ENCODE peak calls at places on chromosomes 12 and 14, in six cellular contexts. K, V, M, I, T and J are unnamed samples.

GRCh38 chr12:101925352-101925751 is 48.0 kb downstream of the DRAM1 start:
- DNase-seq in M (no peak), V (peak), I (peak), T (peak), K (peak), J (peak)

GRCh38 chr14:100438678-100439592 is 115.8 kb downstream of the SLC25A47 start:
- DNase-seq in M (peak), T (peak), K (peak), V (peak), I (no peak), J (no peak)

GRCh38 chr12:16454481-16454880 is 107.0 kb downstream of the MGST1 start:
- DNase-seq in T (peak), M (no peak), V (no peak), K (no peak), I (no peak), J (no peak)

GRCh38 chr14:22428681-22429315 is 160.2 kb downstream of the DAD1 start:
- DNase-seq in V (no peak), M (no peak), K (no peak), I (no peak), T (peak), J (no peak)

GRCh38 chr14:91145396-91146160 is 31.7 kb downstream of the DGLUCY start:
- DNase-seq in I (no peak), M (no peak), V (no peak), K (no peak), T (no peak), J (no peak)

GRCh38 chr12:68007466-68007865 is 18.2 kb downstream of the IFNG-AS1 start:
- DNase-seq in K (peak), I (no peak), T (peak), M (no peak), V (no peak), J (no peak)

GRCh38 chr12:80412343-80412953 is 31.6 kb upstream of the PTPRQ start:
- DNase-seq in M (no peak), I (peak), V (peak), K (peak), T (peak), J (peak)

GRCh38 chr12:57735952-57736742 is 2.4 kb downstream of the AGAP2 start:
- DNase-seq in T (peak), M (no peak), I (no peak), K (no peak), V (peak), J (no peak)

GRCh38 chr14:59018978-59019377 is 169.5 kb upstream of the DAAM1 start:
- DNase-seq in T (no peak), I (no peak), K (no peak), V (peak), M (no peak), J (no peak)

GRCh38 chr14:31122098-31122611 is 85.4 kb downstream of the HECTD1 start:
- DNase-seq in V (no peak), M (no peak), I (no peak), K (no peak), T (no peak), J (no peak)

GRCh38 chr12:24561882-24562760 is 386.8 kb downstream of the BCAT1 start:
- DNase-seq in T (peak), V (peak), K (no peak), I (no peak), M (no peak), J (no peak)

GRCh38 chr14:37870170-37870569 is 274.7 kb downstream of the TTC6 start:
- DNase-seq in M (no peak), T (no peak), I (no peak), K (no peak), V (no peak), J (no peak)

GRCh38 chr12:95633049-95633545 is 81.8 kb upstream of the USP44 start:
- DNase-seq in K (peak), M (no peak), T (peak), V (peak), I (no peak), J (no peak)

GRCh38 chr12:47935196-47935595 is 28.2 kb upstream of the TMEM106C start:
- DNase-seq in I (peak), K (peak), T (no peak), M (no peak), V (no peak), J (peak)

GRCh38 chr12:31773867-31774266 is 45.0 kb upstream of the AMN1 start:
- DNase-seq in M (no peak), K (no peak), T (no peak), I (no peak), V (peak), J (no peak)

GRCh38 chr12:120067084-120067869 is 49.3 kb downstream of the RAB35 start:
- DNase-seq in V (no peak), M (no peak), T (no peak), I (no peak), K (no peak), J (no peak)

GRCh38 chr14:81329640-81330385 is 70.3 kb downstream of the STON2 start:
- DNase-seq in V (no peak), M (no peak), I (no peak), K (no peak), T (peak), J (no peak)

GRCh38 chr14:36662543-36663403 is 1.1 kb downstream of the PAX9 start:
- DNase-seq in T (peak), K (no peak), I (no peak), V (peak), M (no peak), J (no peak)

GRCh38 chr12:115190191-115190590 is 506.2 kb upstream of the TBX3 start:
- DNase-seq in I (no peak), K (no peak), M (no peak), V (no peak), T (no peak), J (no peak)

GRCh38 chr14:100408350-100409015 is 85.3 kb downstream of the SLC25A47 start:
- DNase-seq in T (peak), V (peak), K (no peak), I (no peak), M (no peak), J (peak)

GRCh38 chr12:6927379-6927991 is at the start of gene ATN1:
- DNase-seq in V (peak), K (no peak), I (no peak), T (peak), M (peak), J (no peak)

GRCh38 chr12:645563-646071 is 17.6 kb downstream of the NINJ2 start:
- DNase-seq in T (peak), M (no peak), I (no peak), V (peak), K (no peak), J (no peak)

GRCh38 chr12:91388573-91388972 is 206.0 kb upstream of the DCN start:
- DNase-seq in I (no peak), M (no peak), T (no peak), V (no peak), K (no peak), J (no peak)

GRCh38 chr12:92550661-92551060 is 152.1 kb upstream of the PLEKHG7 start:
- DNase-seq in I (no peak), K (no peak), T (no peak), M (no peak), V (no peak), J (no peak)

GRCh38 chr14:88023658-88024187 is 18.8 kb downstream of the GPR65 start:
- DNase-seq in M (no peak), T (no peak), I (no peak), V (no peak), K (no peak), J (no peak)

GRCh38 chr14:96502621-96503251 is 554 bp downstream of the PAPOLA start:
- DNase-seq in V (peak), T (peak), M (no peak), I (no peak), K (no peak), J (no peak)

GRCh38 chr12:30753233-30753632 is 1.5 kb downstream of the CAPRIN2 start:
- DNase-seq in V (peak), I (no peak), K (no peak), M (no peak), T (peak), J (peak)

GRCh38 chr12:26287666-26288408 is 92.5 kb downstream of the SSPN start:
- DNase-seq in M (no peak), K (peak), V (no peak), I (no peak), T (peak), J (peak)

GRCh38 chr12:47904647-47905312 is at the start of gene VDR:
- DNase-seq in V (peak), M (peak), I (no peak), K (no peak), T (peak), J (no peak)

GRCh38 chr12:98895086-98895651 is 250.1 kb downstream of the APAF1 start:
- DNase-seq in I (no peak), V (no peak), M (no peak), K (no peak), T (no peak), J (no peak)

GRCh38 chr12:7346571-7347225 is 42.8 kb downstream of the ACSM4 start:
- DNase-seq in K (no peak), I (no peak), T (peak), M (no peak), V (no peak), J (no peak)

GRCh38 chr14:88625671-88626070 is 62.8 kb downstream of the ZC3H14 start:
- DNase-seq in V (no peak), M (no peak), T (no peak), K (no peak), I (no peak), J (no peak)

GRCh38 chr14:67436006-67436866 is 24.3 kb upstream of the PLEK2 start:
- DNase-seq in I (no peak), T (no peak), M (no peak), V (no peak), K (no peak), J (no peak)

GRCh38 chr14:58098507-58098906 is 53.5 kb downstream of the ARMH4 start:
- DNase-seq in M (no peak), K (no peak), V (no peak), I (no peak), T (no peak), J (no peak)